ENCODE peak calls at places on chromosomes 7 and 10, in five cellular contexts. O is NCI-H1105 treated with DMSO at 0.1 percent for 48 hours; G is stimulated activated CD8-positive, alpha-beta memory T cell treated with anti-CD3 and anti-CD28 coated beads, Interleukin-15, amount 100 ng/mL, for 4 hours; I is stimulated activated CD4-positive, alpha-beta T cell treated with anti-CD3 and anti-CD28 coated beads, Interleukin-15, amount 100 ng/mL, for 24 hours; Q is H7. L is an unnamed sample.

GRCh38 chr10:91597397-91597881 is 35.4 kb downstream of the PPP1R3C start:
- DNase-seq in O (peak), I (no peak), G (no peak), Q (no peak), L (no peak)

GRCh38 chr10:105650311-105650710 is 1009.2 kb downstream of the SORCS3 start:
- DNase-seq in I (no peak), G (no peak), Q (no peak), O (no peak), L (peak)

GRCh38 chr7:110224643-110225042 is 866.3 kb upstream of the LRRN3 start:
- DNase-seq in Q (no peak), O (no peak), G (no peak), I (no peak), L (no peak)

GRCh38 chr10:3625959-3626751 is 158.9 kb downstream of the KLF6 start:
- DNase-seq in Q (no peak), G (no peak), I (no peak), O (no peak), L (no peak)

GRCh38 chr7:11539853-11540252 is 292.1 kb downstream of the THSD7A start:
- DNase-seq in Q (no peak), O (no peak), I (no peak), G (no peak), L (no peak)

GRCh38 chr10:27746364-27747095 is 911 bp upstream of the MKX start:
- DNase-seq in G (no peak), I (peak), O (no peak), Q (peak), L (peak)

GRCh38 chr7:29968683-29969457 is 20.7 kb downstream of the SCRN1 start:
- DNase-seq in Q (no peak), O (no peak), G (no peak), I (no peak), L (no peak)

GRCh38 chr7:138370956-138371355 is 89.1 kb upstream of the TRIM24 start:
- DNase-seq in O (no peak), I (no peak), G (no peak), Q (no peak), L (no peak)

GRCh38 chr7:102432476-102433318 is 678 bp upstream of the ORAI2 start:
- DNase-seq in O (peak), Q (no peak), I (no peak), G (no peak), L (no peak)

GRCh38 chr7:74320645-74321178 is 31.5 kb downstream of the CLIP2 start:
- DNase-seq in Q (peak), I (peak), G (no peak), O (no peak), L (peak)

GRCh38 chr7:158028971-158029370 is 558.7 kb downstream of the PTPRN2 start:
- DNase-seq in Q (no peak), G (no peak), I (no peak), O (no peak), L (no peak)

GRCh38 chr10:31582365-31583052 is 263.5 kb downstream of the ZEB1 start:
- DNase-seq in G (no peak), O (no peak), Q (peak), I (no peak), L (peak)

GRCh38 chr10:53990799-53991238 is 810.2 kb downstream of the PCDH15 start:
- DNase-seq in G (no peak), Q (no peak), I (no peak), O (no peak), L (no peak)

GRCh38 chr10:659710-660141 is 29.7 kb downstream of the DIP2C start:
- DNase-seq in G (no peak), Q (no peak), O (no peak), I (no peak), L (no peak)

GRCh38 chr7:1121886-1122831 is 34.2 kb downstream of the GPER1 start:
- DNase-seq in Q (peak), I (no peak), G (no peak), O (no peak), L (no peak)